ENCODE peak calls at places on chromosome 1, in ten cellular contexts. T is stomach, A is GM12891, C is GM23338, W is upper lobe of left lung, H is spleen, Q is Panc1, F is endothelial cell of umbilical vein, O is GM12892, V is transverse colon. J is an unnamed sample.

GRCh38 chr1:59062743-59063142 is 234.2 kb upstream of the FGGY start:
- DNase-seq in T (peak; percentile 44), A (no peak), C (peak; percentile 21), W (no peak), H (no peak), Q (no peak), F (peak; percentile 76), O (no peak), V (peak; percentile 26), J (no peak)

GRCh38 chr1:184973308-184974085 is 811 bp downstream of the NIBAN1 start:
- DNase-seq in T (peak; percentile 45), A (peak; percentile 37), C (peak; percentile 68), W (peak; percentile 75), H (peak; percentile 87), Q (no peak), F (peak; percentile 44), O (peak; percentile 56), V (peak; percentile 37), J (no peak)

GRCh38 chr1:27658951-27659496 is 13.0 kb downstream of the IFI6 start:
- DNase-seq in T (no peak), A (no peak), C (peak; percentile 56), W (no peak), H (peak; percentile 82), Q (no peak), F (no peak), O (peak; percentile 45), V (peak; percentile 22), J (peak; percentile 65)

GRCh38 chr1:41866285-41866684 is 52.4 kb downstream of the HIVEP3 start:
- DNase-seq in T (no peak), A (no peak), C (no peak), W (no peak), H (no peak), Q (no peak), F (no peak), O (no peak), V (no peak), J (no peak)

GRCh38 chr1:93846929-93847810 is 31.8 kb downstream of the DNTTIP2 start:
- DNase-seq in T (peak; percentile 89), A (peak; percentile 73), C (peak; percentile 85), W (peak; percentile 91), H (peak; percentile 95), Q (peak; percentile 81), F (peak; percentile 96), O (peak; percentile 71), V (peak; percentile 92), J (peak; percentile 88)

GRCh38 chr1:57146100-57146499 is 180.3 kb upstream of the C8B start:
- DNase-seq in T (no peak), A (no peak), C (no peak), W (no peak), H (no peak), Q (no peak), F (no peak), O (no peak), V (no peak), J (no peak)

GRCh38 chr1:29062157-29062942 is 61.4 kb downstream of the TMEM200B start:
- DNase-seq in T (no peak), A (no peak), C (no peak), W (no peak), H (no peak), Q (no peak), F (no peak), O (no peak), V (no peak), J (no peak)

GRCh38 chr1:156281281-156282142 is 1.1 kb downstream of the SMG5 start:
- DNase-seq in T (no peak), A (peak; percentile 41), C (peak; percentile 18), W (peak; percentile 33), H (no peak), Q (no peak), F (no peak), O (no peak), V (no peak), J (no peak)

GRCh38 chr1:184260382-184260781 is 126.4 kb upstream of the C1orf21 start:
- DNase-seq in T (no peak), A (no peak), C (no peak), W (no peak), H (no peak), Q (no peak), F (peak; percentile 48), O (no peak), V (no peak), J (no peak)

GRCh38 chr1:222224576-222224975 is 323.3 kb downstream of the HHIPL2 start:
- DNase-seq in T (no peak), A (no peak), C (no peak), W (no peak), H (no peak), Q (no peak), F (no peak), O (no peak), V (no peak), J (no peak)

GRCh38 chr1:192793983-192794767 is 14.7 kb upstream of the RGS2 start:
- DNase-seq in T (no peak), A (no peak), C (peak; percentile 29), W (no peak), H (no peak), Q (no peak), F (no peak), O (no peak), V (no peak), J (no peak)

GRCh38 chr1:221837886-221838285 is 96.0 kb upstream of the DUSP10 start:
- DNase-seq in T (no peak), A (no peak), C (no peak), W (no peak), H (no peak), Q (no peak), F (no peak), O (peak; percentile 5), V (no peak), J (no peak)

GRCh38 chr1:36711480-36711879 is 228.8 kb upstream of the CSF3R start:
- DNase-seq in T (no peak), A (no peak), C (peak; percentile 22), W (no peak), H (no peak), Q (no peak), F (no peak), O (no peak), V (no peak), J (no peak)

GRCh38 chr1:172144445-172145060 is 275.9 kb upstream of the C1orf105 start:
- DNase-seq in T (peak; percentile 39), A (no peak), C (no peak), W (peak; percentile 37), H (peak; percentile 71), Q (no peak), F (peak; percentile 76), O (no peak), V (peak; percentile 61), J (peak; percentile 39)
- TF ChIP-seq POLR2AphosphoS5 in T (peak; percentile 89), A (no peak), C (no peak), W (peak; percentile 46), H (peak; percentile 87), Q (no peak), F (no peak), O (no peak), V (peak; percentile 87), J (peak; percentile 65)

GRCh38 chr1:226708342-226708780 is 30.7 kb downstream of the ITPKB start:
- DNase-seq in T (no peak), A (no peak), C (no peak), W (peak; percentile 48), H (no peak), Q (no peak), F (no peak), O (no peak), V (no peak), J (no peak)
- TF ChIP-seq POLR2AphosphoS5 in T (peak; percentile 80), A (no peak), C (no peak), W (no peak), H (no peak), Q (no peak), F (no peak), O (no peak), V (peak; percentile 55), J (no peak)

GRCh38 chr1:87781589-87781988 is 452.9 kb downstream of the LMO4 start:
- DNase-seq in T (no peak), A (no peak), C (no peak), W (no peak), H (no peak), Q (no peak), F (no peak), O (no peak), V (no peak), J (no peak)
- TF ChIP-seq POLR2AphosphoS5 in T (no peak), A (no peak), C (no peak), W (no peak), H (no peak), Q (no peak), F (no peak), O (no peak), V (peak; percentile 53), J (no peak)

GRCh38 chr1:22364326-22364650 is 87.4 kb upstream of the ZBTB40 start:
- DNase-seq in T (no peak), A (no peak), C (no peak), W (peak; percentile 31), H (no peak), Q (no peak), F (no peak), O (no peak), V (no peak), J (no peak)

GRCh38 chr1:22364764-22365163 is 86.9 kb upstream of the ZBTB40 start:
- DNase-seq in T (no peak), A (no peak), C (peak; percentile 70), W (no peak), H (no peak), Q (no peak), F (no peak), O (no peak), V (no peak), J (no peak)

GRCh38 chr1:22363403-22364325 is 88.0 kb upstream of the ZBTB40 start:
- DNase-seq in T (no peak), A (no peak), C (no peak), W (no peak), H (no peak), Q (no peak), F (no peak), O (no peak), V (no peak), J (no peak)

GRCh38 chr1:22362626-22363402 is 88.8 kb upstream of the ZBTB40 start:
- DNase-seq in T (no peak), A (no peak), C (no peak), W (no peak), H (no peak), Q (no peak), F (no peak), O (no peak), V (no peak), J (no peak)

GRCh38 chr1:22359427-22359826 is 92.2 kb upstream of the ZBTB40 start:
- DNase-seq in T (no peak), A (no peak), C (no peak), W (no peak), H (no peak), Q (no peak), F (no peak), O (no peak), V (no peak), J (no peak)
- TF ChIP-seq POLR2AphosphoS5 in T (no peak), A (no peak), C (no peak), W (no peak), H (no peak), Q (no peak), F (no peak), O (no peak), V (no peak), J (no peak)